ENCODE peak calls at places on chromosome 6, in seven cellular contexts. D, Q, L, A, Y, G and J are unnamed samples.

GRCh38 chr6:131510094-131510493 is 62.9 kb upstream of the ARG1 start:
- DNase-seq in D (no peak), L (no peak), Y (no peak), G (no peak), Q (no peak), A (no peak), J (no peak)

GRCh38 chr6:98946266-98946817 is 1.4 kb downstream of the FBXL4 start:
- DNase-seq in G (no peak), Y (no peak), A (no peak), L (no peak), D (no peak), Q (no peak), J (no peak)

GRCh38 chr6:135497412-135498177 is at the start of gene AHI1:
- DNase-seq in L (peak), A (peak), Y (peak), G (peak), D (peak), Q (peak), J (peak)

GRCh38 chr6:157476797-157477196 is 95.8 kb downstream of the ZDHHC14 start:
- DNase-seq in Y (no peak), L (no peak), Q (no peak), G (no peak), A (no peak), D (no peak), J (no peak)

GRCh38 chr6:160348552-160349441 is 619 bp downstream of the SLC22A3 start:
- DNase-seq in Q (no peak), L (no peak), D (no peak), G (no peak), Y (peak), A (peak), J (no peak)

GRCh38 chr6:15623282-15624116 is 39.3 kb downstream of the DTNBP1 start:
- DNase-seq in Q (no peak), L (no peak), Y (no peak), A (no peak), G (no peak), D (peak), J (peak)

GRCh38 chr6:3844097-3844463 is 5.1 kb upstream of the FAM50B start:
- DNase-seq in Y (no peak), Q (no peak), L (no peak), A (no peak), G (no peak), D (no peak), J (no peak)

GRCh38 chr6:105488521-105489212 is 85.8 kb upstream of the PREP start:
- DNase-seq in A (no peak), Q (no peak), G (no peak), D (no peak), L (no peak), Y (no peak), J (no peak)

GRCh38 chr6:11852061-11852619 is 73.5 kb upstream of the ADTRP start:
- DNase-seq in L (no peak), Q (no peak), Y (peak), A (no peak), G (no peak), D (no peak), J (no peak)

GRCh38 chr6:166388605-166389004 is 5.9 kb upstream of the MPC1 start:
- DNase-seq in L (no peak), Q (no peak), A (no peak), Y (no peak), G (no peak), D (no peak), J (no peak)

GRCh38 chr6:51057296-51057695 is 238.6 kb downstream of the TFAP2B start:
- DNase-seq in D (no peak), Q (no peak), L (no peak), G (no peak), Y (no peak), A (no peak), J (no peak)

GRCh38 chr6:124928831-124929230 is 33.4 kb upstream of the RNF217 start:
- DNase-seq in L (no peak), Y (no peak), G (no peak), D (no peak), Q (no peak), A (no peak), J (no peak)

GRCh38 chr6:154165488-154165887 is 126.4 kb downstream of the OPRM1 start:
- DNase-seq in D (no peak), Q (no peak), L (no peak), G (no peak), A (no peak), Y (no peak), J (no peak)

GRCh38 chr6:105651969-105652368 is 249.1 kb upstream of the PREP start:
- DNase-seq in L (no peak), Q (no peak), A (no peak), D (no peak), Y (no peak), G (no peak), J (no peak)

GRCh38 chr6:52010145-52010544 is 77.3 kb downstream of the PKHD1 start:
- DNase-seq in A (no peak), Q (no peak), Y (no peak), D (no peak), G (no peak), L (no peak), J (no peak)

GRCh38 chr6:40806479-40806878 is 219.3 kb upstream of the LRFN2 start:
- DNase-seq in L (no peak), G (no peak), Q (no peak), D (no peak), A (no peak), Y (no peak), J (no peak)

GRCh38 chr6:163086563-163086895 is 328.0 kb upstream of the QKI start:
- DNase-seq in Y (no peak), A (no peak), Q (no peak), L (no peak), G (no peak), D (no peak), J (no peak)

GRCh38 chr6:11111769-11112437 is 378 bp upstream of the ERVFRD-1 start:
- DNase-seq in G (no peak), Y (no peak), A (no peak), L (no peak), Q (no peak), D (no peak), J (no peak)

GRCh38 chr6:115914098-115914497 is 146.6 kb downstream of the FRK start:
- DNase-seq in L (no peak), Q (no peak), G (no peak), Y (no peak), A (no peak), D (no peak), J (no peak)